ENCODE peak calls at places on chromosomes 16 and 17, in seven cellular contexts. Y, F, M, V, B, Z and I are unnamed samples.

GRCh38 chr16:69404275-69404805 is 18.5 kb upstream of the TERF2 start:
- DNase-seq in Y (no peak), F (no peak), M (no peak), V (peak), B (no peak), Z (peak), I (peak)

GRCh38 chr17:16930571-16931317 is 41.2 kb downstream of the TNFRSF13B start:
- DNase-seq in Y (no peak), F (no peak), M (no peak), V (no peak), B (no peak), Z (no peak), I (no peak)

GRCh38 chr16:71311553-71312158 is 22.5 kb upstream of the CMTR2 start:
- DNase-seq in Y (peak), F (peak), M (peak), V (peak), B (no peak), Z (peak), I (peak)

GRCh38 chr16:154223-155030 is 2.0 kb downstream of the HBZ start:
- DNase-seq in Y (no peak), F (no peak), M (peak), V (peak), B (no peak), Z (peak), I (peak)

GRCh38 chr17:77319211-77320031 is 178.7 kb downstream of the SEC14L1 start:
- DNase-seq in Y (peak), F (no peak), M (peak), V (peak), B (no peak), Z (peak), I (peak)

GRCh38 chr17:79562117-79562805 is 48.6 kb downstream of the RBFOX3 start:
- DNase-seq in Y (no peak), F (no peak), M (no peak), V (no peak), B (no peak), Z (no peak), I (no peak)

GRCh38 chr17:79072544-79072943 is 2.1 kb upstream of the ENGASE start:
- DNase-seq in Y (no peak), F (no peak), M (no peak), V (no peak), B (no peak), Z (no peak), I (no peak)

GRCh38 chr16:576197-576822 is 6.5 kb downstream of the PIGQ start:
- DNase-seq in Y (no peak), F (no peak), M (no peak), V (no peak), B (no peak), Z (no peak), I (no peak)

GRCh38 chr16:27526169-27526568 is 23.5 kb downstream of the GTF3C1 start:
- DNase-seq in Y (no peak), F (no peak), M (no peak), V (no peak), B (peak), Z (no peak), I (no peak)

GRCh38 chr17:48582750-48583069 is 4.6 kb upstream of the HOXB4 start:
- DNase-seq in Y (no peak), F (no peak), M (no peak), V (no peak), B (no peak), Z (no peak), I (no peak)

GRCh38 chr17:7713782-7714181 is 3.8 kb upstream of the DNAH2 start:
- DNase-seq in Y (peak), F (no peak), M (no peak), V (no peak), B (no peak), Z (no peak), I (no peak)

GRCh38 chr16:56272495-56272894 is 81.2 kb downstream of the GNAO1 start:
- DNase-seq in Y (no peak), F (no peak), M (no peak), V (no peak), B (no peak), Z (no peak), I (no peak)

GRCh38 chr17:81471804-81472456 is 40.7 kb downstream of the ACTG1 start:
- DNase-seq in Y (no peak), F (no peak), M (no peak), V (peak), B (peak), Z (peak), I (no peak)

GRCh38 chr17:73091770-73092517 is 544 bp downstream of the SLC39A11 start:
- DNase-seq in Y (peak), F (peak), M (peak), V (peak), B (no peak), Z (peak), I (peak)

GRCh38 chr16:26053889-26054288 is 362.1 kb downstream of the HS3ST4 start:
- DNase-seq in Y (no peak), F (no peak), M (no peak), V (no peak), B (no peak), Z (no peak), I (no peak)

GRCh38 chr17:8117980-8118768 is at the start of gene ALOXE3:
- DNase-seq in Y (no peak), F (no peak), M (peak), V (peak), B (no peak), Z (peak), I (peak)

GRCh38 chr17:83196973-83197880 is 117.8 kb downstream of the METRNL start:
- DNase-seq in Y (no peak), F (no peak), M (no peak), V (peak), B (no peak), Z (peak), I (peak)

GRCh38 chr17:30113213-30113612 is 3.4 kb upstream of the NSRP1 start:
- DNase-seq in Y (no peak), F (no peak), M (no peak), V (peak), B (no peak), Z (no peak), I (peak)

GRCh38 chr16:50293041-50293783 is 26.9 kb downstream of the ADCY7 start:
- DNase-seq in Y (no peak), F (no peak), M (no peak), V (no peak), B (no peak), Z (no peak), I (no peak)

GRCh38 chr16:2516391-2517240 is 2.9 kb downstream of the ATP6V0C start:
- DNase-seq in Y (peak), F (no peak), M (no peak), V (peak), B (no peak), Z (no peak), I (no peak)

GRCh38 chr17:55873017-55873758 is 122.3 kb downstream of the PCTP start:
- DNase-seq in Y (no peak), F (no peak), M (no peak), V (no peak), B (no peak), Z (no peak), I (no peak)

GRCh38 chr17:29412780-29413565 is 22.8 kb downstream of the TAOK1 start:
- DNase-seq in Y (peak), F (no peak), M (no peak), V (peak), B (no peak), Z (peak), I (peak)

GRCh38 chr17:42843358-42843934 is 934 bp upstream of the AOC2 start:
- DNase-seq in Y (peak), F (peak), M (peak), V (peak), B (no peak), Z (peak), I (peak)

GRCh38 chr16:81885976-81886586 is 107.0 kb downstream of the PLCG2 start:
- DNase-seq in Y (peak), F (peak), M (peak), V (peak), B (no peak), Z (peak), I (peak)

GRCh38 chr17:1504866-1505265 is 11.5 kb downstream of the INPP5K start:
- DNase-seq in Y (no peak), F (no peak), M (no peak), V (no peak), B (no peak), Z (no peak), I (no peak)

GRCh38 chr17:78315355-78316114 is 44.3 kb downstream of the SOCS3 start:
- DNase-seq in Y (no peak), F (no peak), M (no peak), V (peak), B (no peak), Z (peak), I (peak)

GRCh38 chr16:54512461-54512860 is 225.9 kb upstream of the IRX3 start:
- DNase-seq in Y (no peak), F (no peak), M (no peak), V (no peak), B (no peak), Z (no peak), I (no peak)

GRCh38 chr17:79785017-79785899 is 7.3 kb downstream of the CBX2 start:
- DNase-seq in Y (no peak), F (no peak), M (no peak), V (no peak), B (no peak), Z (no peak), I (no peak)

GRCh38 chr16:27460663-27461482 is 58.9 kb downstream of the IL21R start:
- DNase-seq in Y (no peak), F (no peak), M (no peak), V (no peak), B (no peak), Z (no peak), I (no peak)

GRCh38 chr16:24773771-24774427 is 44.4 kb downstream of the TNRC6A start:
- DNase-seq in Y (no peak), F (no peak), M (no peak), V (no peak), B (no peak), Z (no peak), I (no peak)

GRCh38 chr16:89828870-89829629 is 775 bp downstream of the SPIRE2 start:
- DNase-seq in Y (no peak), F (no peak), M (no peak), V (peak), B (no peak), Z (no peak), I (no peak)

GRCh38 chr16:35391328-35391727 is 1931.9 kb downstream of the TP53TG3F start:
- DNase-seq in Y (peak), F (no peak), M (peak), V (peak), B (peak), Z (peak), I (peak)

GRCh38 chr17:28272166-28272565 is 46.8 kb upstream of the TMEM97 start:
- DNase-seq in Y (no peak), F (no peak), M (no peak), V (peak), B (no peak), Z (peak), I (peak)

GRCh38 chr16:86108062-86108461 is 209.1 kb downstream of the IRF8 start:
- DNase-seq in Y (no peak), F (no peak), M (no peak), V (no peak), B (no peak), Z (no peak), I (no peak)

GRCh38 chr16:84675423-84675822 is 24.4 kb upstream of the USP10 start:
- DNase-seq in Y (no peak), F (no peak), M (no peak), V (no peak), B (no peak), Z (no peak), I (no peak)

GRCh38 chr17:46179375-46179999 is 13.7 kb downstream of the KANSL1 start:
- DNase-seq in Y (peak), F (no peak), M (peak), V (no peak), B (no peak), Z (no peak), I (no peak)

GRCh38 chr17:66787914-66788313 is 47.0 kb upstream of the CACNG5 start:
- DNase-seq in Y (no peak), F (no peak), M (no peak), V (no peak), B (no peak), Z (no peak), I (no peak)